ENCODE peak calls at places on chromosomes 2 and 18, in five cellular contexts. U is ovary, T is stomach, Z is sigmoid colon, M is testis. K is an unnamed sample.

GRCh38 chr2:100664021-100664755 is 101.4 kb downstream of the PDCL3 start:
- DNase-seq in Z (no peak), U (no peak), T (no peak), M (no peak), K (no peak)

GRCh38 chr2:11850082-11850481 is 103.7 kb downstream of the LPIN1 start:
- DNase-seq in U (no peak), Z (no peak), M (no peak), T (no peak), K (no peak)

GRCh38 chr2:207107120-207107519 is 58.6 kb downstream of the KLF7 start:
- DNase-seq in M (no peak), U (no peak), Z (no peak), T (no peak), K (no peak)

GRCh38 chr2:23058435-23058834 is 326.5 kb upstream of the KLHL29 start:
- DNase-seq in M (no peak), T (no peak), U (no peak), Z (no peak), K (peak; percentile 55)

GRCh38 chr2:21042958-21043743 is 722 bp downstream of the APOB start:
- DNase-seq in M (peak; percentile 84), Z (peak; percentile 77), T (peak; percentile 74), U (peak; percentile 52), K (no peak)

GRCh38 chr2:45652090-45653050 is 895 bp downstream of the PRKCE start:
- DNase-seq in U (peak; percentile 42), T (peak; percentile 36), Z (peak; percentile 80), M (peak; percentile 82), K (no peak)

GRCh38 chr2:69217333-69218080 is 169.5 kb downstream of the GFPT1 start:
- DNase-seq in U (no peak), M (no peak), T (no peak), Z (no peak), K (no peak)

GRCh38 chr2:74457549-74458131 is 598 bp upstream of the WBP1 start:
- DNase-seq in Z (peak; percentile 79), T (peak; percentile 74), U (peak; percentile 68), M (peak; percentile 76), K (peak; percentile 93)

GRCh38 chr18:63002803-63003445 is 287.6 kb downstream of the PHLPP1 start:
- DNase-seq in U (no peak), T (no peak), Z (no peak), M (no peak), K (peak; percentile 60)

GRCh38 chr2:195535911-195536522 is 121.0 kb upstream of the SLC39A10 start:
- DNase-seq in U (no peak), T (no peak), Z (no peak), M (peak; percentile 37), K (no peak)

GRCh38 chr2:172970660-172971059 is 105.0 kb upstream of the MAP3K20 start:
- DNase-seq in U (no peak), T (no peak), M (no peak), Z (no peak), K (no peak)

GRCh38 chr2:27573452-27573851 is 9.4 kb upstream of the ZNF512 start:
- DNase-seq in Z (no peak), U (no peak), M (no peak), T (no peak), K (peak; percentile 37)
- H3K9me3 ChIP-seq in Z (peaks cover 26% of the 10 kb centered on the region), U (no peaks in the 10 kb centered on the region), M (no peaks in the 10 kb centered on the region), T (peaks cover 84% of the 10 kb centered on the region), K (peaks cover 55% of the 10 kb centered on the region)

DNA sequence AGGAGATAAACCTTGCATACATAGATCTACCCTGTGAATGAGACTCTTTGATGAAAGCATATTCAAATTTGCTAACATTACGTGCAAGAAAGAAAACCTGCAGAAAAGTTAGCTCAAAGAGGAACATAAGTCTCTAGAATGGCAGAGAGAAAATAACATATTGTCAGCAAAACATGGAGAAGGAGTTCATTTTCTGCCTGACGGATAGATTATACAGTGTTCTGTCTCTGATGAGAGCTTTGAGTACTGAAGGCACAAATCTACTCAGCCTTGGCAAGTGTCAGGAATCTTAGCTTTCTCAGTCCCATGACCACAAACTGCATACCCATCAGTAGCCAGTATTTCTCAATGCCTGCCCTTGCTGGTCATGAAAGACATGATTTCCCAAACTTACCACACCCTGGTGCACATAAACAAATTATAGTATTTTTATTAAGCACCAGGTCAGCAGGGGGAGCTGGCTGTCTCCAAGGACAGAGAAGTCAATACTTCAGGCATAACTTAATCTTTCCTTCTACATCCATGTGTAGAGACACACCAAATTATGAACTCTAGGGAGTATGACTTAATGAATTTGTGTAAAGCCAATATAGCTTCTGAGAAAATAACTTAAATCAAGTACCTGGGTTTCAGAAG is 401.2 kb upstream of the SOX11 start:
- DNase-seq in U (no peak), T (no peak), Z (no peak), M (no peak), K (no peak)
- H3K27me3 ChIP-seq in U (no peaks in the 10 kb centered on the region), T (no peaks in the 10 kb centered on the region), Z (no peaks in the 10 kb centered on the region), M (no peaks in the 10 kb centered on the region), K (no peaks in the 10 kb centered on the region)

GRCh38 chr18:6729247-6730091 is at the start of gene ARHGAP28:
- DNase-seq in U (peak; percentile 89), T (peak; percentile 70), M (peak; percentile 86), Z (peak; percentile 89), K (no peak)
- TF ChIP-seq POLR2A in U (peak; percentile 52), T (no peak), M (no peak), Z (no peak), K (no peak)

GRCh38 chr2:16070648-16070971 is 130.3 kb downstream of the MYCN start:
- DNase-seq in Z (no peak), T (no peak), U (no peak), M (no peak), K (no peak)
- H3K9me3 ChIP-seq in Z (no peaks in the 10 kb centered on the region), T (no peaks in the 10 kb centered on the region), U (no peaks in the 10 kb centered on the region), M (no peaks in the 10 kb centered on the region), K (no peaks in the 10 kb centered on the region)

GRCh38 chr2:218852911-218853667 is 6.5 kb upstream of the WNT6 start:
- DNase-seq in T (peak; percentile 67), M (peak; percentile 86), Z (no peak), U (no peak), K (no peak)
- H3K27me3 ChIP-seq in T (peaks cover 3% of the 10 kb centered on the region), M (no peaks in the 10 kb centered on the region), Z (peaks cover 98% of the 10 kb centered on the region), U (no peaks in the 10 kb centered on the region), K (peaks cover 10% of the 10 kb centered on the region)

GRCh38 chr2:213018340-213018901 is 133.0 kb downstream of the IKZF2 start:
- DNase-seq in T (no peak), M (no peak), U (no peak), Z (no peak), K (no peak)

GRCh38 chr2:213020268-213020667 is 131.1 kb downstream of the IKZF2 start:
- DNase-seq in Z (no peak), U (no peak), M (no peak), T (no peak), K (no peak)

GRCh38 chr2:213022987-213023386 is 128.4 kb downstream of the IKZF2 start:
- DNase-seq in M (no peak), T (no peak), U (no peak), Z (no peak), K (no peak)

GRCh38 chr2:213019368-213019767 is 132.0 kb downstream of the IKZF2 start:
- DNase-seq in T (no peak), U (no peak), Z (no peak), M (no peak), K (no peak)

GRCh38 chr2:213021971-213022899 is 129.2 kb downstream of the IKZF2 start:
- DNase-seq in U (no peak), M (no peak), Z (no peak), T (no peak), K (no peak)
- TF ChIP-seq POLR2A in U (no peak), M (no peak), Z (no peak), T (no peak), K (no peak)

DNA sequence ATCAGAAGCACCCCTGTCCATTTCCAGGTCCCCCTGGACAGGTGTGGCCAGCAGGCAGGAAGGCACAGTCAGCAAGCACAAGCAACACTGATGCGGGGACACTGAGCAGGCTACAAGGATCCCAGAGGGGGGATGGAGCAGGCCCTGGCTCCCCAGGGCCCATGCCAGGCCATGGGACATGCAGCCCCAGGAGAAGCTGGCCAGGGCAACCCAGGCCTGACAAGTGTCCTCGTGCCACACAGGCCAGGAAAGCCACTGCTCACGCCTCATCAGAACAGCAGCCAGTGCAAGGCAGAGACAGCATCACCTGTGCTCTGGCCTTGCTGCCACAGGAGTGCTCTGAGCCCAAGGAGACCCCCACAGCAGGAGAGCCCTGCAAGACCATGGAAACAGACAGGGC is 14.1 kb upstream of the GPC1 start:
- DNase-seq in T (no peak), U (no peak), Z (peak; percentile 33), M (no peak), K (no peak)
- H3K9me3 ChIP-seq in T (peaks cover 33% of the 10 kb centered on the region), U (no peaks in the 10 kb centered on the region), Z (peaks cover 7% of the 10 kb centered on the region), M (no peaks in the 10 kb centered on the region), K (no peaks in the 10 kb centered on the region)

GRCh38 chr18:905948-906415 is 1.3 kb downstream of the ADCYAP1 start:
- DNase-seq in T (no peak), M (no peak), Z (no peak), U (no peak), K (no peak)
- H3K27me3 ChIP-seq in T (peaks cover 56% of the 10 kb centered on the region), M (no peaks in the 10 kb centered on the region), Z (peaks cover 99% of the 10 kb centered on the region), U (no peaks in the 10 kb centered on the region), K (peaks cover 74% of the 10 kb centered on the region)

GRCh38 chr18:74497778-74498177 is 1.6 kb downstream of the CNDP2 start:
- DNase-seq in T (no peak), M (no peak), Z (no peak), U (no peak), K (no peak)

GRCh38 chr18:74494514-74494913 is 1.6 kb upstream of the CNDP2 start:
- DNase-seq in U (no peak), M (no peak), T (no peak), Z (no peak), K (no peak)

GRCh38 chr18:74497308-74497640 is 1.1 kb downstream of the CNDP2 start:
- DNase-seq in U (no peak), M (no peak), T (no peak), Z (no peak), K (no peak)

GRCh38 chr18:74495581-74496507 is at the start of gene CNDP2:
- DNase-seq in T (peak; percentile 100), M (peak; percentile 100), Z (peak; percentile 100), U (peak; percentile 100), K (peak; percentile 100)

GRCh38 chr18:74496508-74497307 is 545 bp downstream of the CNDP2 start:
- DNase-seq in Z (peak; percentile 85), U (no peak), T (peak; percentile 69), M (peak; percentile 57), K (no peak)
- TF ChIP-seq POLR2A in Z (no peak), U (peak; percentile 28), T (peak; percentile 45), M (no peak), K (no peak)

GRCh38 chr2:132496566-132496965 is 80.0 kb downstream of the GPR39 start:
- DNase-seq in U (no peak), Z (no peak), M (no peak), T (no peak), K (peak; percentile 57)

GRCh38 chr2:132497591-132497990 is 81.0 kb downstream of the GPR39 start:
- DNase-seq in U (no peak), Z (no peak), M (no peak), T (no peak), K (no peak)
- H3K9me3 ChIP-seq in U (no peaks in the 10 kb centered on the region), Z (peaks cover 4% of the 10 kb centered on the region), M (no peaks in the 10 kb centered on the region), T (peaks cover 5% of the 10 kb centered on the region), K (peaks cover 10% of the 10 kb centered on the region)